ENCODE peak calls at places on chromosomes 13 and 19, in five cellular contexts. One of them, this sample, is unnamed.

GRCh38 chr13:99545979-99546378 is 44.7 kb downstream of the TM9SF2 start:
- DNase-seq in heart right ventricle: no peak
- DNase-seq in hepatocyte: no peak
- DNase-seq in neural progenitor cell: peak
- DNase-seq in cardiac muscle cell: no peak
- DNase-seq in this sample: no peak

GRCh38 chr13:110327036-110327790 is 20.1 kb downstream of the COL4A2 start:
- DNase-seq in heart right ventricle: no peak
- DNase-seq in cardiac muscle cell: no peak
- DNase-seq in hepatocyte: no peak
- DNase-seq in neural progenitor cell: peak
- DNase-seq in this sample: no peak

GRCh38 chr19:41774515-41774980 is 19.2 kb downstream of the CEACAM6 start:
- DNase-seq in heart right ventricle: no peak
- DNase-seq in hepatocyte: peak
- DNase-seq in neural progenitor cell: no peak
- DNase-seq in cardiac muscle cell: no peak
- DNase-seq in this sample: peak

GRCh38 chr13:114174529-114174941 is 4.5 kb upstream of the CFAP97D2 start:
- DNase-seq in neural progenitor cell: no peak
- DNase-seq in hepatocyte: no peak
- DNase-seq in heart right ventricle: no peak
- DNase-seq in cardiac muscle cell: no peak
- DNase-seq in this sample: no peak

GRCh38 chr13:113023217-113023597 is 54.2 kb downstream of the MCF2L start:
- DNase-seq in neural progenitor cell: no peak
- DNase-seq in cardiac muscle cell: peak
- DNase-seq in hepatocyte: peak
- DNase-seq in heart right ventricle: peak
- DNase-seq in this sample: no peak

GRCh38 chr13:44191103-44191502 is 182.5 kb upstream of the SERP2 start:
- DNase-seq in heart right ventricle: no peak
- DNase-seq in neural progenitor cell: no peak
- DNase-seq in cardiac muscle cell: no peak
- DNase-seq in hepatocyte: no peak
- DNase-seq in this sample: no peak

GRCh38 chr13:29713841-29714240 is 118.4 kb upstream of the SLC7A1 start:
- DNase-seq in hepatocyte: no peak
- DNase-seq in heart right ventricle: no peak
- DNase-seq in cardiac muscle cell: no peak
- DNase-seq in neural progenitor cell: no peak
- DNase-seq in this sample: no peak

GRCh38 chr13:24740014-24740890 is 23.7 kb upstream of the RNF17 start:
- DNase-seq in cardiac muscle cell: no peak
- DNase-seq in hepatocyte: no peak
- DNase-seq in heart right ventricle: no peak
- DNase-seq in neural progenitor cell: no peak
- DNase-seq in this sample: no peak

GRCh38 chr19:7699422-7700127 is 2.4 kb downstream of the FCER2 start:
- DNase-seq in cardiac muscle cell: no peak
- DNase-seq in neural progenitor cell: no peak
- DNase-seq in hepatocyte: no peak
- DNase-seq in heart right ventricle: no peak
- DNase-seq in this sample: no peak

GRCh38 chr19:39498262-39499081 is at the start of gene DLL3:
- DNase-seq in heart right ventricle: no peak
- DNase-seq in neural progenitor cell: peak
- DNase-seq in hepatocyte: peak
- DNase-seq in cardiac muscle cell: peak
- DNase-seq in this sample: no peak

GRCh38 chr19:38527466-38528136 is 90.2 kb downstream of the MAP4K1 start:
- DNase-seq in heart right ventricle: no peak
- DNase-seq in neural progenitor cell: no peak
- DNase-seq in hepatocyte: no peak
- DNase-seq in cardiac muscle cell: no peak
- DNase-seq in this sample: no peak

GRCh38 chr19:10762656-10763055 is 44.8 kb downstream of the DNM2 start:
- DNase-seq in heart right ventricle: peak
- DNase-seq in hepatocyte: no peak
- DNase-seq in neural progenitor cell: no peak
- DNase-seq in cardiac muscle cell: no peak
- DNase-seq in this sample: no peak

GRCh38 chr19:14718522-14719113 is 28.8 kb downstream of the ZNF333 start:
- DNase-seq in heart right ventricle: no peak
- DNase-seq in cardiac muscle cell: no peak
- DNase-seq in hepatocyte: no peak
- DNase-seq in neural progenitor cell: no peak
- DNase-seq in this sample: no peak

GRCh38 chr19:47901370-47901769 is 15.3 kb upstream of the SULT2A1 start:
- DNase-seq in neural progenitor cell: no peak
- DNase-seq in cardiac muscle cell: no peak
- DNase-seq in heart right ventricle: no peak
- DNase-seq in hepatocyte: no peak
- DNase-seq in this sample: no peak

GRCh38 chr13:40401911-40402776 is 264.3 kb downstream of the FOXO1 start:
- DNase-seq in heart right ventricle: peak
- DNase-seq in cardiac muscle cell: no peak
- DNase-seq in hepatocyte: peak
- DNase-seq in neural progenitor cell: no peak
- DNase-seq in this sample: peak

GRCh38 chr19:1275976-1276619 is 768 bp downstream of the FAM174C start:
- DNase-seq in hepatocyte: no peak
- DNase-seq in heart right ventricle: no peak
- DNase-seq in neural progenitor cell: no peak
- DNase-seq in cardiac muscle cell: no peak
- DNase-seq in this sample: no peak

GRCh38 chr13:55229906-55230569 is 1910.7 kb upstream of the PRR20A start:
- DNase-seq in hepatocyte: no peak
- DNase-seq in heart right ventricle: no peak
- DNase-seq in neural progenitor cell: no peak
- DNase-seq in cardiac muscle cell: no peak
- DNase-seq in this sample: no peak
- H3K27ac ChIP-seq in hepatocyte: no peak
- H3K27ac ChIP-seq in heart right ventricle: no peak
- H3K27ac ChIP-seq in neural progenitor cell: no peak
- H3K27ac ChIP-seq in cardiac muscle cell: no peak
- H3K27ac ChIP-seq in this sample: no peak

GRCh38 chr19:12495002-12495802 is 10.6 kb upstream of the ZNF709 start:
- DNase-seq in cardiac muscle cell: peak
- DNase-seq in heart right ventricle: peak
- DNase-seq in hepatocyte: peak
- DNase-seq in neural progenitor cell: peak
- DNase-seq in this sample: peak
- TF ChIP-seq CTCF in cardiac muscle cell: peak
- TF ChIP-seq CTCF in heart right ventricle: no peak
- TF ChIP-seq CTCF in hepatocyte: peak
- TF ChIP-seq CTCF in neural progenitor cell: peak
- TF ChIP-seq CTCF in this sample: peak

DNA sequence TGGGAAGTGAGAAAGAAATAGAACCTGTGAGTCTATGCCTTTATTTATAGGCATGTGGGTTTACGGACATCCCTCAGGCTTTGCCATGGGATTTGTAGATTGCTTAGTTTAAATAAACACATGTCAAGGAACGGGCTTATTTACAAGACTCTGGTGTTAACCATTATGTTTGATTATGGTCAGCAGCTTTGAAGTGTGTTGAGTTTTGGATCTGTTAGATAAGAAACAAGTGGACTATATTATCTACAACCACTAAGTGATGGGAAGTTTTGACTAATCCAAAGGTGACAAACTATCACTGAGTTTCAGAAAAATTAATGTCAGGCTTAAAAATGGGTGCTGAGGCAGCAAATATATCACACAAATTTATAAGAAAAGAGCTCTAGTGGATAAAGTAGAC is 143.3 kb downstream of the SLITRK5 start:
- DNase-seq in heart right ventricle: no peak
- DNase-seq in neural progenitor cell: no peak
- DNase-seq in hepatocyte: no peak
- DNase-seq in cardiac muscle cell: no peak
- DNase-seq in this sample: no peak
- H3K27ac ChIP-seq in heart right ventricle: no peak
- H3K27ac ChIP-seq in neural progenitor cell: no peak
- H3K27ac ChIP-seq in hepatocyte: no peak
- H3K27ac ChIP-seq in cardiac muscle cell: no peak
- H3K27ac ChIP-seq in this sample: no peak

GRCh38 chr19:32530773-32531172 is 50.2 kb upstream of the PDCD5 start:
- DNase-seq in hepatocyte: no peak
- DNase-seq in cardiac muscle cell: no peak
- DNase-seq in neural progenitor cell: no peak
- DNase-seq in heart right ventricle: no peak
- DNase-seq in this sample: no peak
- TF ChIP-seq CTCF in hepatocyte: no peak
- TF ChIP-seq CTCF in cardiac muscle cell: no peak
- TF ChIP-seq CTCF in neural progenitor cell: no peak
- TF ChIP-seq CTCF in heart right ventricle: no peak
- TF ChIP-seq CTCF in this sample: no peak

GRCh38 chr19:35124098-35125060 is 8.8 kb downstream of the FXYD3 start:
- DNase-seq in cardiac muscle cell: no peak
- DNase-seq in hepatocyte: peak
- DNase-seq in neural progenitor cell: peak
- DNase-seq in heart right ventricle: peak
- DNase-seq in this sample: peak
- H3K27ac ChIP-seq in cardiac muscle cell: no peak
- H3K27ac ChIP-seq in hepatocyte: peak
- H3K27ac ChIP-seq in neural progenitor cell: no peak
- H3K27ac ChIP-seq in heart right ventricle: peak
- H3K27ac ChIP-seq in this sample: peak

DNA sequence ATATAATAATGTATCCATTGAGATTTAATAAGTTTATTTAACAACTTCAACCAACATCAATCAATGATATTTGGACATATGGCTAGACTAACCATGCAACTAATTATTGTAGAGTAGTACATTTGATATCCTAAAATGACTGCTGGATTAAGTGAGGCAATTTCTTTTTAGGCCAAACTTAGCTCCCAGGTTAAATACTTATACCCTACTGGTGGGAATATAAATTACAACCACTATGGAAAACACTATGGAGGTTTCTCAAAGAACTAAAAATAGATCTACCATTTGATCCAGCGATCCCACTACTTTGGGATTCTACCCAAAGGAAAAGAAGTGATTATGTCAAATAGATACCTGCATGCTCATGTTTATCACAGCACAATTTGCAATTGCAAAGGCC is 345.8 kb downstream of the RBM26 start:
- DNase-seq in cardiac muscle cell: no peak
- DNase-seq in hepatocyte: no peak
- DNase-seq in heart right ventricle: no peak
- DNase-seq in neural progenitor cell: no peak
- DNase-seq in this sample: no peak
- TF ChIP-seq CTCF in cardiac muscle cell: no peak
- TF ChIP-seq CTCF in hepatocyte: no peak
- TF ChIP-seq CTCF in heart right ventricle: no peak
- TF ChIP-seq CTCF in neural progenitor cell: peak
- TF ChIP-seq CTCF in this sample: no peak

DNA sequence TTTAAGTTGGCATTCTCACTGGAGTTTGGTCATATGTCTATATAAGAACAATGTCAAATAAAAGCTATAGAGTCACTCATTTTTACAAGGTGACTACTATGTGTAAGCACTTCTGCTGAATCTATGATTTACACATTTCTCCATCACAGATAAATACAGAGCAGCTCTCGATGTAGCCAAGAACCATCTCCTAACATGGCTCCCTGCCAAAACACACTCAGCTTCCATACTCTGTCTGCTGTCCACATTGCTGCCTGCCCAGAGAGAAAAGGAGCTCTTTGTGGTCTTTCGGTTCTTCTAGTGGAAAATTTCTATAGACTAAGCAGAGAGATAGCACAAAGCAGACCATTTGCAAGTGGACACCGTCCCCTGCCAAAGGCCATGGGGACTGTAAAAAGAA is 190.9 kb upstream of the KLF12 start:
- DNase-seq in hepatocyte: peak
- DNase-seq in neural progenitor cell: no peak
- DNase-seq in cardiac muscle cell: peak
- DNase-seq in heart right ventricle: no peak
- DNase-seq in this sample: no peak
- H3K27ac ChIP-seq in hepatocyte: peak
- H3K27ac ChIP-seq in neural progenitor cell: no peak
- H3K27ac ChIP-seq in cardiac muscle cell: no peak
- H3K27ac ChIP-seq in heart right ventricle: no peak
- H3K27ac ChIP-seq in this sample: no peak

DNA sequence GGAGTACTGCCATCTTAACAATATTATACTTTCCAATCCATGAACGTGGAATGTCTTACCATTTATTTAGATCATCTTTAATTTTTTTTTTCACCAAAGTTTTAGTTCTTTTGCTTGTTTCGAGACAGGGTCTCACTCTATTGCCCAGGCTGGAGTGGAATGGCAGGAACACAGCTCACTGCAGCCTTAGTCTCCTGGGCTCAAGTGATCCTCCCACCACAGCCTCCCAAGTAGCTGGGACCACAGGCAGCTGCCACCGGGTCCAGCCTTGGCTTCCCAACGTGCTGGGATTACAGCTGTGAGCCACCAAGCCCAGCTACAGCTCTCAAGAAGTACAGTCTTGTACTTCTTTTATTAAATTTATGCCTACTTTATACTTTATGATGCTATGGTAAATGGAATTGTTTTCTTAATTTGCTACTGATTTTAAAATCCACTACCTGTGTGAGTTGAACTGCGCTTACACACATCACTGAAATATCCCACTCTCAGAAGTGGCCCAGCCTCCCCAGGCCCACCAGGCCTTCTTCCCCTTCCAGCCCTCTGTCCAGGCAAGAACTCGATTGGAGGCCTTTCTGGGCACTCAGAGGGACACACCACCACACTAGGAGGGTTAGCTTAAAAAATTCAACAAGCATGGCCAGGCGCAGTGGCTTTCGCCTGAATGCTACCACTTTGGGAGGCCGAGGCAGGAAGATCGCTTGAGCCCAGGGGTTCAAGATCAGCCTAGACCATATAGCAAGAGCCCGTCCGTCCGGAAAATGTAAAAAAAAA is 1.0 kb upstream of the PGLS start:
- DNase-seq in cardiac muscle cell: no peak
- DNase-seq in hepatocyte: no peak
- DNase-seq in neural progenitor cell: no peak
- DNase-seq in heart right ventricle: no peak
- DNase-seq in this sample: no peak
- TF ChIP-seq CTCF in cardiac muscle cell: no peak
- TF ChIP-seq CTCF in hepatocyte: no peak
- TF ChIP-seq CTCF in neural progenitor cell: no peak
- TF ChIP-seq CTCF in heart right ventricle: no peak
- TF ChIP-seq CTCF in this sample: no peak